ENCODE peak calls at places on chromosomes 2 and 18, in seven cellular contexts. Y is testis, M is Peyer's patch, O is HCT116, T is IMR-90, S is right lobe of liver, A is breast epithelium. W is an unnamed sample.

GRCh38 chr18:47168509-47168908 is 7.7 kb downstream of the IER3IP1 start:
- DNase-seq in O (no peak), S (no peak), A (no peak), M (no peak), Y (no peak), T (no peak), W (no peak)

GRCh38 chr2:134160793-134161504 is 92.9 kb upstream of the MGAT5 start:
- DNase-seq in A (no peak), M (no peak), T (peak), S (no peak), O (no peak), Y (peak), W (no peak)

GRCh38 chr2:163659224-163659623 is 76.6 kb downstream of the FIGN start:
- DNase-seq in A (no peak), M (no peak), T (no peak), O (no peak), S (no peak), Y (no peak), W (no peak)

GRCh38 chr2:45909677-45910191 is 258.3 kb downstream of the PRKCE start:
- DNase-seq in T (no peak), O (peak), S (no peak), M (no peak), Y (no peak), A (peak), W (peak)

GRCh38 chr2:213021971-213022899 is 129.2 kb downstream of the IKZF2 start:
- DNase-seq in A (no peak), M (no peak), T (peak), Y (no peak), O (no peak), S (no peak), W (no peak)

GRCh38 chr18:60038731-60039130 is 138.9 kb downstream of the PMAIP1 start:
- DNase-seq in A (no peak), M (no peak), S (no peak), T (no peak), Y (no peak), O (no peak), W (no peak)

GRCh38 chr2:171317492-171318125 is 116.2 kb downstream of the METTL8 start:
- DNase-seq in S (no peak), A (no peak), Y (no peak), M (no peak), T (no peak), O (no peak), W (no peak)

GRCh38 chr2:183034806-183035205 is 3.5 kb downstream of the NCKAP1 start:
- DNase-seq in A (no peak), Y (no peak), O (no peak), T (peak), S (no peak), M (no peak), W (no peak)

GRCh38 chr2:73177645-73178255 is 24.6 kb upstream of the NOTO start:
- DNase-seq in Y (no peak), M (no peak), S (no peak), T (no peak), O (no peak), A (no peak), W (no peak)

GRCh38 chr2:222810044-222810443 is 50.8 kb upstream of the ACSL3 start:
- DNase-seq in Y (no peak), T (no peak), S (no peak), A (no peak), O (no peak), M (no peak), W (no peak)

GRCh38 chr2:187553908-187554703 is at the start of gene TFPI:
- DNase-seq in T (peak), A (no peak), O (no peak), Y (peak), S (no peak), M (no peak), W (no peak)

GRCh38 chr2:40400336-40400953 is 51.4 kb downstream of the SLC8A1 start:
- DNase-seq in A (no peak), O (no peak), T (no peak), Y (no peak), M (no peak), S (no peak), W (no peak)

GRCh38 chr2:120108049-120108448 is 95.2 kb downstream of the EPB41L5 start:
- DNase-seq in M (no peak), S (no peak), Y (no peak), T (peak), O (no peak), A (peak), W (no peak)

GRCh38 chr2:179591690-179592089 is 269.7 kb downstream of the ZNF385B start:
- DNase-seq in S (no peak), M (no peak), O (no peak), T (no peak), Y (no peak), A (no peak), W (no peak)

GRCh38 chr2:30422437-30422805 is 24.6 kb upstream of the LCLAT1 start:
- DNase-seq in A (no peak), S (no peak), M (no peak), T (peak), Y (no peak), O (peak), W (peak)

GRCh38 chr2:23385748-23386421 is 906 bp downstream of the KLHL29 start:
- DNase-seq in T (no peak), M (no peak), Y (no peak), A (no peak), O (no peak), S (no peak), W (peak)

GRCh38 chr2:48178611-48179010 is 272.3 kb upstream of the FBXO11 start:
- DNase-seq in M (no peak), T (no peak), O (no peak), Y (no peak), S (no peak), A (no peak), W (no peak)

GRCh38 chr2:79219383-79219988 is 59.9 kb upstream of the REG3A start:
- DNase-seq in Y (peak), S (no peak), T (peak), O (no peak), M (no peak), A (no peak), W (peak)

GRCh38 chr2:39942970-39943369 is 163.9 kb upstream of the THUMPD2 start:
- DNase-seq in S (no peak), Y (no peak), T (peak), A (no peak), M (no peak), O (no peak), W (no peak)

GRCh38 chr2:179268277-179268935 is 3.8 kb upstream of the SESTD1 start:
- DNase-seq in M (no peak), A (peak), O (no peak), Y (no peak), T (peak), S (no peak), W (no peak)

GRCh38 chr2:61750624-61751023 is 103.2 kb downstream of the FAM161A start:
- DNase-seq in Y (peak), A (no peak), T (peak), S (no peak), M (no peak), O (no peak), W (no peak)

GRCh38 chr18:12283256-12283655 is 24.8 kb upstream of the TUBB6 start:
- DNase-seq in T (peak), A (no peak), M (no peak), O (peak), S (no peak), Y (no peak), W (no peak)

GRCh38 chr2:127014630-127015029 is 92.3 kb downstream of the BIN1 start:
- DNase-seq in Y (no peak), O (no peak), M (no peak), S (no peak), A (no peak), T (peak), W (no peak)

GRCh38 chr2:143463717-143464116 is 334.5 kb downstream of the ARHGAP15 start:
- DNase-seq in S (no peak), T (no peak), M (no peak), A (no peak), Y (no peak), O (no peak), W (no peak)

DNA sequence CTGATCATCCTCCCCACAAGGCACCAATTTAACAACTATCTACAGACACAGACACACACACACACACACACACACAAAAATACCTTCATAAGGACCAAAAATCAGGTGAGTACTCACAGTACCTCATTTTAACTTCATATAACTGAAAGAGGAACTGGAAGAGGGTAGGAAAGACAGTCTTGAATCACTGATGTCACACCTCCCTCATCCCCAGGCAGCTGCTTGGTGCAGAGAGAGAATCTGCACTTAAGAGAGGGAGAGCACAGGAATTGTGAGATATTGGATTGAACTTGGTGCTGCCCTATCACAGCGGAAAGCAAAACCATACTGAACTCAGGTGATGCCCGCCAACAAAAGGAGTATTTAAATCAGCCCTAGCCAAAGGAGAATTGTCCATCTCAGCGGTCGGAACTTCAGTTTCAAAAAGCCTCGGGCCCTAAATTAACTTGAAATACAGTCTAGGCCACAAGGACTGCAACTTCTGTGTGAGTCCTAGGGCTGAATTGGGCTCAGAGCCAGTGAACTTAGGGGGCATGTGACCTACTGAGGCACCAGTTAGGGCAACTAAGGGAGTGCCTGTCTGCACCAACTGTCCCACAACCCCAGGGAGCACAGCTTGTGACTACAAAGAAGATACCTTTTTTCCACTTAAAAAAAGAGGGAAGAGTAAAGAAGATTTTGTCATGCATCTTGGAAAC is 211.1 kb downstream of the LRATD1 start:
- DNase-seq in Y (no peak), S (no peak), M (no peak), O (no peak), A (no peak), T (no peak), W (no peak)
- TF ChIP-seq POLR2A in Y (no peak), S (no peak), M (no peak), O (no peak), A (no peak), T (no peak), W (no peak)

GRCh38 chr2:15591692-15592463 is at the start of gene DDX1:
- DNase-seq in S (peak), T (peak), M (peak), A (peak), Y (peak), O (peak), W (peak)
- TF ChIP-seq POLR2A in S (peak), T (peak), M (peak), A (peak), Y (no peak), O (peak), W (peak)

DNA sequence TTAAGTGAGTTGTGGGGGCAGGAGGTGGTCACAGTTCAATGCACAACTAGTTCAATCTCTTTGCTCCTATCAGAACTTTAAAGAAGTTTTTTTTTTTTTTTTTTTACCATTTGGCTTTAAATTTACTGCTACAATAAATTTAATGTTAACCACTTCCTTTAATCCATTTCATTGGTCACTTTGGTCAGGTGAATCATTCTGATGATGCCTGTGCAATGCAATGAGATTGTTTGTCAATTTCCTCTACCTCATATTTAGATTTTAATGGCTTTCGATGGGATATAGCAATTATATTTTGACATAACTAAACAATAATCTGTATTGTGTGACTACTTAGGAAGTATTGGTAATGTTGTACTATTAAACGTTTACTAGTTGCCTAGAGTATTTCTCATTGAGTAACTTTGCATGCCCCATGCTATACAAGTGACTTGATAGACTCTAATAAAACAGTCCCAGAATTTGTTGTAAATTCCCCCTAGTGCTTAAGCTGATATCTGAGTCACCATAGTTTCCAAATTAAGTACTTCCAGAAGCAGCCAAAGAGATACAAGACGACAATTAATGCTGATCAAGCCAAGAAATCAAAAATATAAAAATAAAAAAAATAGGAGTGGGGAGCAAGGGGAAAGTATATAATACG is 52.9 kb upstream of the SERPINB2 start:
- DNase-seq in O (no peak), S (no peak), A (no peak), Y (no peak), T (no peak), M (no peak), W (no peak)
- TF ChIP-seq POLR2A in O (no peak), S (no peak), A (no peak), Y (no peak), T (no peak), M (no peak), W (no peak)

DNA sequence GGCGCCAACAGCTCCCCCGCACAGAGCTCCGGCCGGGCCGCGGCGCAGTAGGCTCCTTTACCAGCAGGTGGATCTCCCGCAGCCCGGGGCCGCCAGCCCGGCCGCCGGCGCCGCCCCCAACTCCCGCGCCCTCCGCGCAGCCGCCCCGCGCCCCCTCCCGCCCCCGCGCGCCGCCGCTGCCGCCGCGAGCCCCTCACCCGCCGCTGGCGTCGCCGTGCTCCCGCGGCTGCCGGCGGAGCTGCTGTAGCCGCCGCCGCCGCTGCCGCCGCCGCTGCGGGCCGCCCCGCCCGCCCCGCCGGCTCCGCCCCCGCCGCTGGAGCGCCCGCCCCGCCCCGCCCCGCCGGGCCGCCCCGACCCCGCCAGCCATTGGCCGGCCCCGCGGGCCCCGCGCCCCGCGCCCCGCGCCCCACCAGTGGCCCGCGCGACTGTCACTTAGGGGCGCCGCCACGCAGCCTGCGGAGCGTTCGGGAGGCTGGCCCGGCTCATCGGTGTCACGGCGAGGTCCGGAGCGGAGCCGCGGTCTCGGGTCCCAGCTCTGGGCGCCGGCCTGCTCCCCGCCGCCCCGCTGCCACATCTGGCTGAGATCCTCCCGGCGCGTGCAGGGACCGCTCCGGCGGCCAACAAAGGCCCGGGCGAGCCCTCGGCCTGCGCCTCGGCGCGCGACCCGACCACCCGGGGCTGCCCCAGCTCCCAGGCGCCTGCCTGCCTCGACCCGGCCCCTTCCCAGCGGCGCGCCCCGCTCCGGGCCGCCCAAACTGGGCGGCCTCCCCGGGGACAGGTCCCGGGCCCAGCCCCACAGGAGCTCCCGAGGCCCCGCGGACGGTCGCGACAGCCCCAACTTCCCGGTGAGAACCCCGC is at the start of gene MGAT4A:
- DNase-seq in S (peak), Y (peak), A (peak), T (no peak), O (no peak), M (peak), W (peak)
- TF ChIP-seq POLR2A in S (peak), Y (no peak), A (no peak), T (no peak), O (no peak), M (peak), W (no peak)

DNA sequence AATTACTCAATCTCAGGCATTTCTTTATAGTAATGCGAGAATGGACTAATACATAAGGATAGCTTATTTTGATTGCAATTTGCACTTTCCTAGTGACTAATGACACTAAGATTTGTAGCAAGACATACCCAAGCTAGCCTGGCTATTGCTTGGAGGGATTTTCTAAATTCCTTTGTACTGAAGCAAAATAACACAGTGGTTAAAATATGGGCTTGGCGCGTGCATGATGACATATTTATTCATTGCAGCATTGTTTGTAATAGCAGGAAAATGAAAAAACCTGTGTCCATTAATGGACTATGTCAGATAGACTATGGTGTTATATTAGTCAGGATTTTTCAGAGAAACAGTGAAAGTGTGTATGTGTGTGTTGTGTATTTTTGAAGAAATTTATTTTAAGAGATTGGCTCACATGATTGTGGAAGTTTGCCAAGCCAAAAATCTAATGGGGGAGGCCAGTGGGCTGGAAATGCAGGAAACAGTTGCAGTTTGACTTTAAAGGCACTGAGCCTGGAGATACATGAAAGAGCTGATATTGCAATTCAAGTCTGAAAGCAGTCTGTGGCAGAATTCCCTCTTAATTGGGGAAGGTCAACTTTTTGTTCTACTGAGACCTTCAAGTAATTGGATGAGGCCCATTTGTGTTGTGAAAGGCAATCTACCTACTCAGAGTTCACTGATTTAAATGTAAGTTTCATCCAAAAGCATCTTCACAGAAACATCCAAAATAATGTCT is 16.7 kb upstream of the LAPTM4A start:
- DNase-seq in S (no peak), A (no peak), O (no peak), Y (no peak), M (no peak), T (peak), W (no peak)
- TF ChIP-seq POLR2A in S (no peak), A (no peak), O (no peak), Y (no peak), M (no peak), T (no peak), W (no peak)

GRCh38 chr2:174486614-174487535 is at the start of gene GPR155:
- DNase-seq in T (peak), O (peak), M (peak), S (peak), Y (peak), A (peak), W (peak)
- TF ChIP-seq POLR2A in T (peak), O (peak), M (peak), S (peak), Y (no peak), A (no peak), W (peak)

GRCh38 chr18:75860166-75860565 is 432.7 kb upstream of the SMIM21 start:
- DNase-seq in T (no peak), M (no peak), Y (no peak), O (no peak), A (no peak), S (no peak), W (no peak)
- TF ChIP-seq POLR2A in T (no peak), M (no peak), Y (no peak), O (no peak), A (no peak), S (no peak), W (no peak)

GRCh38 chr2:176122633-176123482 is at the start of gene HOXD9:
- DNase-seq in A (no peak), M (peak), O (no peak), S (no peak), T (no peak), Y (peak), W (no peak)
- TF ChIP-seq POLR2A in A (no peak), M (no peak), O (no peak), S (no peak), T (no peak), Y (no peak), W (no peak)

W was measured in GM12891.